ENCODE peak calls at places on chromosomes 13 and 19, in five cellular contexts. V is H9, Y is neuronal stem cell, W is IMR-90, F is mesendoderm. I is an unnamed sample.
A peak's percentile ranks its signal among the peaks of the same experiment; 100 is the strongest.

GRCh38 chr19:5850743-5851293 is 431 bp downstream of the FUT3 start:
- DNase-seq in V (no peak), Y (no peak), W (peak; percentile 53), F (no peak), I (no peak)

GRCh38 chr19:11063434-11063833 is 25.8 kb upstream of the LDLR start:
- DNase-seq in V (no peak), Y (no peak), W (no peak), F (no peak), I (no peak)

GRCh38 chr19:29206453-29206852 is 6.5 kb downstream of the UQCRFS1 start:
- DNase-seq in V (no peak), Y (no peak), W (no peak), F (peak; percentile 31), I (no peak)

GRCh38 chr13:41675306-41675705 is 218.0 kb downstream of the RGCC start:
- DNase-seq in V (no peak), Y (no peak), W (no peak), F (no peak), I (peak; percentile 41)

GRCh38 chr13:50518131-50518530 is 325.4 kb downstream of the DLEU7 start:
- DNase-seq in V (no peak), Y (no peak), W (peak; percentile 26), F (no peak), I (peak; percentile 86)

GRCh38 chr19:40466219-40467006 is at the start of gene SPTBN4:
- DNase-seq in V (peak; percentile 33), Y (no peak), W (no peak), F (no peak), I (peak; percentile 87)

GRCh38 chr19:28980236-28980868 is 232.6 kb downstream of the UQCRFS1 start:
- DNase-seq in V (peak; percentile 73), Y (no peak), W (peak; percentile 68), F (peak; percentile 75), I (peak; percentile 44)

GRCh38 chr13:51801631-51802099 is 2.3 kb downstream of the DHRS12 start:
- DNase-seq in V (no peak), Y (peak; percentile 64), W (no peak), F (peak; percentile 63), I (no peak)

GRCh38 chr19:48249502-48250014 is 6.2 kb downstream of the CARD8 start:
- DNase-seq in V (no peak), Y (no peak), W (no peak), F (no peak), I (no peak)

GRCh38 chr13:23505007-23505406 is 65.2 kb upstream of the TNFRSF19 start:
- DNase-seq in V (no peak), Y (no peak), W (peak; percentile 74), F (peak; percentile 17), I (no peak)

GRCh38 chr13:110233682-110234280 is 73.2 kb downstream of the COL4A1 start:
- DNase-seq in V (no peak), Y (no peak), W (no peak), F (no peak), I (no peak)

GRCh38 chr19:45164577-45165335 is 4.0 kb upstream of the NKPD1 start:
- DNase-seq in V (peak; percentile 96), Y (no peak), W (peak; percentile 46), F (peak; percentile 87), I (no peak)

GRCh38 chr13:95601906-95602305 is 42.6 kb downstream of the DZIP1 start:
- DNase-seq in V (no peak), Y (no peak), W (no peak), F (no peak), I (no peak)

DNA sequence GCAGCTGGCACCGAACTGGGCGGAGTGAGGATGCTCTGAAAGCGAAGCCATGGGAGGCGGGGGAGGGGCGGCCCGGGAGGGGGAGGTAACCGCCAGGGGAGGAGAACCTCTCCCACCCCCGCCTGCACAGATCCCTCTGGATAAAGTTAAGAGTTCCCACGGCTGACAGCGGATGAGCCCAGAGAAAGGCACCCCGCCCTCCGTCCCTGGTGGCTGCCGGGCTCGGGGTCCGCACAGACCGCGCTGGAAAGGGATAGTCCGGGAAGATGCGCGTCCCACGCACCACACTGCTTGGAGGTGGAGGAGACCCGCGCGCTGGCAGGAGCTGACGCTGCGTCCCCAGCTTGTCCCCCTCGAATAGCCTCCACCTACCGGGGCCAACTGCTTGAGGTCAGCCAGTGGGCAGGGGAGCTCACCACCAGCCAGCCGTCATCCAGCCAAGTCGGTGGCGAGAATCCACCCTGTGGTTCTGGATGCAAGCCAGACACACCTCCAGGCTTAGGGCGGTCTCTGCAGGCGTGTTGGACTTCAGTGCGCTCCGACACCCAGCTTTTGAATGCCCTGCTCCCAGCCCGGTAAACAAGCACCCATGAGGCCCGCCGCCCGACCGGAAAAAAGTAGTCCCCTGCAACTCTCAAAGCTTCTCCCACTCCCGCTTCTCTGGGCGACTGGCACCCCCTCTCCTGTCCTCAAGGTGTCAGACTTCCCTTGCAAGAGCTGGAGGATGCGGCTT is at the start of gene TRPC4:
- DNase-seq in V (peak; percentile 84), Y (peak; percentile 61), W (peak; percentile 59), F (peak; percentile 91), I (peak; percentile 15)
- H3K23ac ChIP-seq in V (no peak within 1 kb of the TSS), Y (peak within 1 kb of the TSS; percentile 48), W (peak within 1 kb of the TSS; percentile 81), F (peak within 1 kb of the TSS; percentile 85), I (no peak within 1 kb of the TSS)

GRCh38 chr19:46410205-46411087 is 2.9 kb downstream of the CCDC8 start:
- DNase-seq in V (no peak), Y (no peak), W (no peak), F (no peak), I (no peak)

GRCh38 chr19:46413262-46414031 is at the start of gene CCDC8:
- DNase-seq in V (peak; percentile 97), Y (peak; percentile 91), W (peak; percentile 92), F (peak; percentile 99), I (peak; percentile 39)

GRCh38 chr19:46411088-46412033 is 2.0 kb downstream of the CCDC8 start:
- DNase-seq in V (no peak), Y (no peak), W (no peak), F (no peak), I (no peak)

GRCh38 chr19:46412034-46412982 is 1.1 kb downstream of the CCDC8 start:
- DNase-seq in V (peak; percentile 42), Y (no peak), W (no peak), F (peak; percentile 47), I (no peak)

GRCh38 chr19:46412983-46413261 is 442 bp downstream of the CCDC8 start:
- DNase-seq in V (no peak), Y (no peak), W (no peak), F (no peak), I (no peak)
- H3K23ac ChIP-seq in V (no peak overlapping the region), Y (peak overlapping the region; percentile 50), W (peak overlapping the region; percentile 69), F (peak overlapping the region; percentile 94), I (no peak overlapping the region)

GRCh38 chr19:13225085-13225484 is 74.9 kb downstream of the IER2 start:
- DNase-seq in V (no peak), Y (no peak), W (no peak), F (no peak), I (no peak)

GRCh38 chr19:13226983-13227382 is 76.8 kb downstream of the IER2 start:
- DNase-seq in V (no peak), Y (no peak), W (no peak), F (no peak), I (no peak)

GRCh38 chr19:13229246-13229645 is 79.0 kb downstream of the IER2 start:
- DNase-seq in V (no peak), Y (no peak), W (no peak), F (no peak), I (no peak)

GRCh38 chr19:13228561-13228960 is 78.3 kb downstream of the IER2 start:
- DNase-seq in V (no peak), Y (no peak), W (no peak), F (no peak), I (no peak)

GRCh38 chr19:13225973-13226865 is 76.0 kb downstream of the IER2 start:
- DNase-seq in V (no peak), Y (no peak), W (no peak), F (no peak), I (no peak)
- H3K23ac ChIP-seq in V (no peak overlapping the region), Y (peak overlapping the region; percentile 31), W (no peak overlapping the region), F (no peak overlapping the region), I (no peak overlapping the region)

GRCh38 chr13:80037505-80037888 is 303.4 kb downstream of the SPRY2 start:
- DNase-seq in V (no peak), Y (no peak), W (peak; percentile 95), F (no peak), I (no peak)

GRCh38 chr13:80040219-80040976 is 300.5 kb downstream of the SPRY2 start:
- DNase-seq in V (no peak), Y (no peak), W (peak; percentile 100), F (no peak), I (no peak)

GRCh38 chr13:80036845-80037504 is 304.0 kb downstream of the SPRY2 start:
- DNase-seq in V (no peak), Y (no peak), W (no peak), F (no peak), I (no peak)

GRCh38 chr13:80039000-80039399 is 301.9 kb downstream of the SPRY2 start:
- DNase-seq in V (no peak), Y (no peak), W (no peak), F (no peak), I (no peak)

DNA sequence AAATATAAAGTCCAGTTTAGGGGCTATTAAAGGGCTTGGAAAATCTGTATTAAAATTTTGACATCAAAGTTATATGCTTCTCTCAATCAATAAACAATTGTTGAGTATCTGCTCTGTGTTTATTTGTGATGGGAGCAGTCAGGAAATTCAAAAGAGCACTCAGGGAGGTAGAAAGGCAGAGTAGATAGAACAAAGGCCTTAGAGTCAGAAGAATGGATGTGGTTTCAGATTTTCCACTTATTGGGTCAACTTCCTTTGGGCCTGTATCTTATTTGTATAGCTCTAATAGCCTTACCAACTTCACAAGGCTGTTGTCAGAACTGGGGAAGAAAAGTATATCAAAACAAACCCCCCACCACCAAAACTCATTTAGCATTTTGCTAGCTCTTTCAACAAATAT is 302.6 kb downstream of the SPRY2 start:
- DNase-seq in V (no peak), Y (no peak), W (no peak), F (no peak), I (no peak)
- H3K23ac ChIP-seq in V (no peak overlapping the region), Y (no peak overlapping the region), W (no peak overlapping the region), F (no peak overlapping the region), I (no peak overlapping the region)

GRCh38 chr13:71864981-71865857 is 1.8 kb downstream of the DACH1 start:
- DNase-seq in V (peak; percentile 41), Y (no peak), W (no peak), F (peak; percentile 12), I (no peak)

GRCh38 chr13:71865858-71866172 is 1.2 kb downstream of the DACH1 start:
- DNase-seq in V (peak; percentile 36), Y (no peak), W (no peak), F (peak; percentile 32), I (no peak)

GRCh38 chr13:71866173-71867091 is 572 bp downstream of the DACH1 start:
- DNase-seq in V (peak; percentile 38), Y (no peak), W (no peak), F (peak; percentile 29), I (peak; percentile 4)

GRCh38 chr13:71869274-71869673 is 2.3 kb upstream of the DACH1 start:
- DNase-seq in V (no peak), Y (no peak), W (no peak), F (no peak), I (no peak)

DNA sequence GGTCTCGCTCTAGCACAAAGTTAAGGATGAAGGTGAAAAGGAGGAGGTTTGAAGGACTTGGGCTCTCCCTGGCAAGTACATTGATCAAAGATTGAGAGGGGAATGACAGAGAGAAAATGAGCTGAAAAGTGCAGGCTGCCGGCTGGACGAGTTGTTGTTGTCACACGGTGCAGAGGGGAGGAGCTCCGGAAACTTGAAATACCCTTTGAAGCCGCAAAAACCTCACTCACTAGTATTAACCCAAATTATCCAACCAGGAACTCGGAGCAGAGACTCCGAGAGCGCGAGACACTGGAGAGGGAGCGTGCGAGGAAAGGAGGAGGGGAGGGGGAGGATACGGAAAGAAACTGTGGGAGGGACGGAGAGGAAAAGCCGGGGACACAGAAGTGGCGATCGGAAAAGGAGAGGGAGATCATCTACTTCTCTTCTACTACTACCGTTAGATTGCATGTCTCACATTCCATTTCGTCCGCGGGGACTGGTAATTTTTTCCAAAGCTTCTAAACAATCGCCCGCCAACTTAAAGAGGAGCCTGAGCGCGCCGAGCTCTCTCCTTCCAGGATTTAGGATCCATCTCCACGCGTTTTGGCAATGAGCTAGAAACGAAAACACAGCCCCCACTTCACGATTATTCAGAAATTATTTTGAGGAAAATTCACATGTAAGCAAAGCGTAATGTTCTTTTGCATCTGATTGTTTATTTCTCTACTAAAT is at the start of gene DACH1:
- DNase-seq in V (peak; percentile 62), Y (peak; percentile 75), W (peak; percentile 20), F (peak; percentile 85), I (no peak)
- H3K23ac ChIP-seq in V (no peak within 1 kb of the TSS), Y (peak within 1 kb of the TSS; percentile 89), W (no peak within 1 kb of the TSS), F (peak within 1 kb of the TSS; percentile 16), I (no peak within 1 kb of the TSS)

I was measured in trophoblast cell.